ENCODE peak calls at places on chromosome 2, in seven cellular contexts. H, O, M, U, J, C and G are unnamed samples.

GRCh38 chr2:142180820-142181533 is 50.2 kb upstream of the LRP1B start:
- DNase-seq in M (peak; percentile 86), H (peak; percentile 12), U (peak; percentile 2), O (peak; percentile 87), J (peak; percentile 17), C (peak; percentile 84), G (peak; percentile 3)

GRCh38 chr2:153622285-153622684 is 143.7 kb upstream of the RPRM start:
- DNase-seq in H (no peak), J (no peak), O (peak; percentile 36), M (no peak), C (no peak), U (no peak), G (no peak)

GRCh38 chr2:209411296-209411695 is 12.6 kb upstream of the MAP2 start:
- DNase-seq in J (no peak), H (no peak), C (no peak), O (no peak), M (no peak), U (no peak), G (no peak)

GRCh38 chr2:150271952-150272351 is 215.5 kb downstream of the RND3 start:
- DNase-seq in J (peak; percentile 56), C (no peak), M (no peak), U (no peak), H (peak; percentile 93), O (no peak), G (no peak)

GRCh38 chr2:36655456-36655855 is 41.1 kb upstream of the VIT start:
- DNase-seq in O (no peak), M (no peak), C (no peak), H (peak; percentile 48), U (peak; percentile 48), J (peak; percentile 56), G (no peak)

GRCh38 chr2:121635371-121635770 is 13.9 kb downstream of the CLASP1 start:
- DNase-seq in U (no peak), C (no peak), M (no peak), H (no peak), O (no peak), J (peak; percentile 44), G (no peak)

GRCh38 chr2:204643326-204643725 is 98.1 kb downstream of the PARD3B start:
- DNase-seq in C (no peak), H (peak; percentile 71), J (no peak), O (no peak), M (no peak), U (no peak), G (no peak)

GRCh38 chr2:234763051-234763909 is 188.5 kb upstream of the SH3BP4 start:
- DNase-seq in C (no peak), U (no peak), O (no peak), J (no peak), H (peak; percentile 87), M (no peak), G (no peak)

GRCh38 chr2:144333144-144333555 is 186.8 kb downstream of the ZEB2 start:
- DNase-seq in U (no peak), J (no peak), O (no peak), H (no peak), M (no peak), C (no peak), G (no peak)

GRCh38 chr2:179332903-179333302 is 68.3 kb upstream of the SESTD1 start:
- DNase-seq in H (peak; percentile 26), J (peak; percentile 37), U (no peak), C (no peak), M (no peak), O (no peak), G (no peak)

GRCh38 chr2:127576433-127577207 is 41.1 kb downstream of the MYO7B start:
- DNase-seq in J (peak; percentile 32), C (peak; percentile 45), O (peak; percentile 52), H (peak; percentile 56), M (peak; percentile 37), U (peak; percentile 93), G (no peak)

GRCh38 chr2:200810967-200811335 is 759 bp upstream of the BZW1 start:
- DNase-seq in C (no peak), M (no peak), H (peak; percentile 30), O (no peak), U (no peak), J (no peak), G (no peak)

GRCh38 chr2:217622205-217622621 is 380.6 kb downstream of the TNS1 start:
- DNase-seq in C (no peak), O (peak; percentile 87), M (peak; percentile 39), J (peak; percentile 98), H (peak; percentile 98), U (no peak), G (peak; percentile 65)

GRCh38 chr2:1601064-1601405 is 143.3 kb downstream of the PXDN start:
- DNase-seq in O (no peak), H (no peak), M (no peak), C (no peak), U (no peak), J (peak; percentile 45), G (no peak)

GRCh38 chr2:191677091-191677645 is 768 bp upstream of the NABP1 start:
- DNase-seq in C (no peak), U (peak; percentile 72), O (peak; percentile 78), M (no peak), H (peak; percentile 93), J (peak; percentile 92), G (no peak)

GRCh38 chr2:10331033-10331701 is 28.5 kb downstream of the HPCAL1 start:
- DNase-seq in J (peak; percentile 21), C (no peak), O (peak; percentile 73), M (peak; percentile 69), H (no peak), U (peak; percentile 98), G (no peak)

GRCh38 chr2:25313711-25314513 is 27.8 kb downstream of the DNMT3A start:
- DNase-seq in H (no peak), M (no peak), U (no peak), O (no peak), C (no peak), J (no peak), G (no peak)

GRCh38 chr2:172168917-172169346 is 66.2 kb upstream of the DLX2 start:
- DNase-seq in C (no peak), H (peak; percentile 75), J (peak; percentile 47), M (no peak), O (no peak), U (no peak), G (no peak)

GRCh38 chr2:28268386-28268785 is 124.3 kb upstream of the FOSL2 start:
- DNase-seq in H (no peak), J (peak; percentile 42), O (no peak), M (no peak), U (no peak), C (no peak), G (no peak)

GRCh38 chr2:61694312-61695274 is 156.4 kb upstream of the XPO1 start:
- DNase-seq in M (peak; percentile 95), U (peak; percentile 78), H (peak; percentile 75), J (peak; percentile 79), O (peak; percentile 92), C (peak; percentile 98), G (peak; percentile 79)
- H3K23ac ChIP-seq in M (no peak overlapping the region), U (no peak overlapping the region), H (peak overlapping the region; percentile 38), J (no peak overlapping the region), O (no peak overlapping the region), C (no peak overlapping the region), G (peak overlapping the region; percentile 83)

DNA sequence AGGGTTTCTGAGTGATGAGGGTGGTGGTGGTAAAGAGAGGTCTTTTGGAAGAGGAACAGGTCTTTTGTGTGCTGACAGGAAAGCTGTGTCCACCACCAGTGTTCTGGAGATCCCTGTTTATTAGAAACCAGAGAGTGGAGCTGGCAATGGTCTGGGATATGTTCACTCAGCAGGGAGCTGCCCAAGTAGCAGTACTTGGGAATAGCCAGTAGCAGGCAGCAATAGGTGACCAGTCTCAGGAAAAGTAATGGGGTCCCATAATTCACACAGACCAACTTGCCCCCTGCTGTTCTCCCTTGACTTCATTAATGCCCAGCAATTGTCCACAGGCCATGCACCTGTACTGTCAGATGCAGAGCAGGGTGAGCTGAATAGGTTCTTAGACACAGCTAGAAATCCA is 1.8 kb downstream of the TSPYL6 start:
- DNase-seq in J (no peak), U (no peak), O (no peak), M (no peak), H (no peak), C (no peak), G (no peak)
- H3K23ac ChIP-seq in J (no peak overlapping the region), U (no peak overlapping the region), O (no peak overlapping the region), M (no peak overlapping the region), H (no peak overlapping the region), C (no peak overlapping the region), G (no peak overlapping the region)

GRCh38 chr2:165078913-165079312 is 123.6 kb upstream of the SLC38A11 start:
- DNase-seq in J (no peak), O (no peak), C (no peak), H (no peak), M (no peak), U (no peak), G (no peak)

GRCh38 chr2:165083326-165083725 is 120.5 kb downstream of the SCN3A start:
- DNase-seq in C (no peak), H (no peak), U (no peak), J (no peak), M (no peak), O (peak; percentile 73), G (no peak)

GRCh38 chr2:165079432-165079831 is 124.1 kb upstream of the SLC38A11 start:
- DNase-seq in U (no peak), J (no peak), H (no peak), M (no peak), O (no peak), C (no peak), G (no peak)

GRCh38 chr2:165081276-165081675 is 122.6 kb downstream of the SCN3A start:
- DNase-seq in O (no peak), H (no peak), M (no peak), C (no peak), U (no peak), J (no peak), G (no peak)

GRCh38 chr2:165082479-165082878 is 121.4 kb downstream of the SCN3A start:
- DNase-seq in C (no peak), O (no peak), J (no peak), U (no peak), M (no peak), H (no peak), G (no peak)
- H3K23ac ChIP-seq in C (no peak overlapping the region), O (no peak overlapping the region), J (no peak overlapping the region), U (no peak overlapping the region), M (no peak overlapping the region), H (no peak overlapping the region), G (no peak overlapping the region)

GRCh38 chr2:60741588-60741987 is 14.5 kb upstream of the PAPOLG start:
- DNase-seq in M (peak; percentile 43), C (no peak), O (no peak), J (no peak), H (no peak), U (no peak), G (no peak)

GRCh38 chr2:60742419-60742818 is 13.6 kb upstream of the PAPOLG start:
- DNase-seq in U (no peak), M (no peak), O (no peak), J (no peak), H (no peak), C (no peak), G (no peak)

GRCh38 chr2:60745330-60745729 is 10.7 kb upstream of the PAPOLG start:
- DNase-seq in C (no peak), M (no peak), J (no peak), H (no peak), O (no peak), U (no peak), G (no peak)

GRCh38 chr2:60746318-60746717 is 9.8 kb upstream of the PAPOLG start:
- DNase-seq in O (no peak), J (no peak), C (no peak), H (no peak), M (no peak), U (no peak), G (no peak)

DNA sequence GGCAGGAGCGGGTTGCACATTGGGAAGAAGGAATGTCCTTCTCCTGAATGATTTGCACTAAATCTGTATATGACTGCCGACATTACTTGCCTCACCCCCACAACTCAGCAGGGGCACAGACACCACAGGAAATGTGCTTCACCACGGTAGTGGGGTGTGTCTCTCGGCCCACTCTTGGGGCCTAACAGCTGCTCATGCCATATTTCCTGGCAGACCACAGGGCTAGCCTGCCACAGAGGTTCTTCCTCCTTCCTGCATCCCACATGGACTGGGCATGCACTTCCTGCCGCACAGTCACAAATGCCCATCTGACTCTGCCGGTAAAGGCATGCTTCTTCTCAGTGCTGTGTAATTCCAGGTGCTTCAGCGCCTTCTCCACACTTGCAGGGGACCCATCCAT is 10.3 kb upstream of the PAPOLG start:
- DNase-seq in C (no peak), M (no peak), U (no peak), H (no peak), O (no peak), J (no peak), G (no peak)
- H3K23ac ChIP-seq in C (no peak overlapping the region), M (no peak overlapping the region), U (no peak overlapping the region), H (no peak overlapping the region), O (no peak overlapping the region), J (no peak overlapping the region), G (no peak overlapping the region)